ENCODE peak calls at places on chromosome 15, in nine cellular contexts. Z is AG04450, H is NB4, C is endothelial cell, K is fibroblast of lung, W is mesothelial cell of epicardium, Q is left ventricle myocardium inferior, M is fibroblast of mammary gland, S is AG09309. N is an unnamed sample.

GRCh38 chr15:80403712-80404056 is 498 bp upstream of the ARNT2 start:
- DNase-seq in Z (no peak), H (no peak), C (peak; percentile 27), K (peak; percentile 30), W (peak; percentile 60), Q (peak; percentile 22), M (no peak), S (no peak), N (no peak)

GRCh38 chr15:100291106-100291505 is 50.7 kb downstream of the ADAMTS17 start:
- DNase-seq in Z (no peak), H (peak; percentile 48), C (no peak), K (peak; percentile 82), W (no peak), Q (no peak), M (peak; percentile 6), S (no peak), N (peak; percentile 83)

GRCh38 chr15:50119063-50119700 is at the start of gene ATP8B4:
- DNase-seq in Z (no peak), H (peak; percentile 88), C (peak; percentile 18), K (no peak), W (no peak), Q (no peak), M (no peak), S (no peak), N (no peak)

GRCh38 chr15:91150492-91151160 is 50.6 kb downstream of the SV2B start:
- DNase-seq in Z (no peak), H (no peak), C (no peak), K (no peak), W (no peak), Q (no peak), M (no peak), S (no peak), N (no peak)

GRCh38 chr15:100016632-100017031 is 283.4 kb upstream of the LYSMD4 start:
- DNase-seq in Z (no peak), H (no peak), C (no peak), K (no peak), W (no peak), Q (no peak), M (no peak), S (no peak), N (no peak)

GRCh38 chr15:74750759-74751158 is 2.1 kb downstream of the CYP1A2 start:
- DNase-seq in Z (no peak), H (no peak), C (no peak), K (no peak), W (no peak), Q (no peak), M (no peak), S (no peak), N (no peak)

GRCh38 chr15:31480356-31481058 is 153.9 kb downstream of the KLF13 start:
- DNase-seq in Z (no peak), H (no peak), C (no peak), K (no peak), W (no peak), Q (no peak), M (no peak), S (no peak), N (no peak)

GRCh38 chr15:79370716-79371115 is 59.8 kb downstream of the TMED3 start:
- DNase-seq in Z (no peak), H (peak; percentile 79), C (no peak), K (peak; percentile 90), W (no peak), Q (no peak), M (peak; percentile 25), S (peak; percentile 52), N (peak; percentile 26)

GRCh38 chr15:51038258-51039042 is 56.3 kb downstream of the TNFAIP8L3 start:
- DNase-seq in Z (no peak), H (no peak), C (no peak), K (no peak), W (no peak), Q (no peak), M (no peak), S (no peak), N (no peak)

GRCh38 chr15:86915811-86916331 is 836.2 kb downstream of the AGBL1 start:
- DNase-seq in Z (peak; percentile 7), H (peak; percentile 69), C (peak; percentile 26), K (peak; percentile 72), W (no peak), Q (no peak), M (peak; percentile 31), S (peak; percentile 2), N (peak; percentile 58)

GRCh38 chr15:98077186-98077585 is 116.7 kb downstream of the ARRDC4 start:
- DNase-seq in Z (no peak), H (no peak), C (no peak), K (no peak), W (no peak), Q (no peak), M (peak; percentile 70), S (no peak), N (no peak)

GRCh38 chr15:43185161-43186002 is at the start of gene CCNDBP1:
- DNase-seq in Z (no peak), H (peak; percentile 97), C (peak; percentile 72), K (peak; percentile 81), W (peak; percentile 76), Q (peak; percentile 98), M (peak; percentile 70), S (peak; percentile 28), N (peak; percentile 57)
- TF ChIP-seq CTCF in Z (peak; percentile 47), H (peak; percentile 25), C (peak; percentile 24), K (peak; percentile 49), W (peak; percentile 23), Q (peak; percentile 52), M (peak; percentile 25), S (peak; percentile 55), N (peak; percentile 42)

GRCh38 chr15:32956006-32956405 is 238.2 kb downstream of the GREM1 start:
- DNase-seq in Z (peak; percentile 81), H (peak; percentile 27), C (peak; percentile 15), K (peak; percentile 90), W (no peak), Q (no peak), M (peak; percentile 86), S (peak; percentile 80), N (peak; percentile 84)
- TF ChIP-seq CTCF in Z (peak; percentile 79), H (peak; percentile 57), C (no peak), K (peak; percentile 80), W (no peak), Q (peak; percentile 50), M (peak; percentile 83), S (peak; percentile 73), N (peak; percentile 73)

GRCh38 chr15:85404922-85405293 is 24.5 kb downstream of the AKAP13 start:
- DNase-seq in Z (no peak), H (no peak), C (no peak), K (peak; percentile 73), W (no peak), Q (no peak), M (peak; percentile 62), S (no peak), N (peak; percentile 73)

GRCh38 chr15:85404156-85404921 is 23.9 kb downstream of the AKAP13 start:
- DNase-seq in Z (no peak), H (peak; percentile 25), C (no peak), K (no peak), W (no peak), Q (no peak), M (no peak), S (no peak), N (no peak)

GRCh38 chr15:85402195-85402921 is 22.0 kb downstream of the AKAP13 start:
- DNase-seq in Z (peak; percentile 36), H (no peak), C (no peak), K (peak; percentile 91), W (no peak), Q (no peak), M (no peak), S (no peak), N (peak; percentile 34)

GRCh38 chr15:85405467-85405866 is 25.1 kb downstream of the AKAP13 start:
- DNase-seq in Z (no peak), H (no peak), C (no peak), K (no peak), W (no peak), Q (no peak), M (no peak), S (no peak), N (no peak)

GRCh38 chr15:85403745-85404144 is 23.3 kb downstream of the AKAP13 start:
- DNase-seq in Z (no peak), H (no peak), C (no peak), K (peak; percentile 50), W (no peak), Q (no peak), M (peak; percentile 84), S (no peak), N (peak; percentile 77)
- TF ChIP-seq CTCF in Z (no peak), H (no peak), C (no peak), K (no peak), W (no peak), Q (no peak), M (no peak), S (no peak), N (no peak)

GRCh38 chr15:72803006-72803405 is 19.4 kb upstream of the ADPGK start:
- DNase-seq in Z (no peak), H (no peak), C (no peak), K (no peak), W (no peak), Q (no peak), M (no peak), S (no peak), N (no peak)
- TF ChIP-seq CTCF in Z (no peak), H (no peak), C (no peak), K (no peak), W (no peak), Q (no peak), M (no peak), S (no peak), N (no peak)

N was measured in fibroblast of pulmonary artery.